ENCODE peak calls at places on chromosomes 1 and 21, in four cellular contexts. X, G, W and Z are unnamed samples.

GRCh38 chr1:160641323-160642280 is 5.2 kb downstream of the SLAMF1 start:
- DNase-seq in W (peak; percentile 41), G (no peak), X (no peak), Z (no peak)

GRCh38 chr1:109615879-109616278 is 3.5 kb downstream of the GNAT2 start:
- DNase-seq in G (no peak), X (peak; percentile 23), W (no peak), Z (no peak)

GRCh38 chr1:208829601-208830000 is 585.4 kb upstream of the PLXNA2 start:
- DNase-seq in W (no peak), G (no peak), X (no peak), Z (no peak)

GRCh38 chr1:29521846-29522580 is 285.7 kb downstream of the PTPRU start:
- DNase-seq in X (no peak), W (no peak), G (no peak), Z (no peak)

GRCh38 chr1:167057297-167057688 is 32.9 kb downstream of the GPA33 start:
- DNase-seq in W (no peak), X (no peak), G (no peak), Z (no peak)

GRCh38 chr1:18340787-18341186 is 139.9 kb upstream of the KLHDC7A start:
- DNase-seq in W (no peak), X (no peak), G (no peak), Z (no peak)

GRCh38 chr1:54558434-54559030 is 10.5 kb downstream of the ACOT11 start:
- DNase-seq in G (no peak), W (no peak), X (no peak), Z (no peak)

GRCh38 chr1:162316187-162316586 is 60.5 kb downstream of the SPATA46 start:
- DNase-seq in G (no peak), X (no peak), W (no peak), Z (no peak)

GRCh38 chr1:181016563-181016962 is 6.1 kb downstream of the STX6 start:
- DNase-seq in G (no peak), X (no peak), W (no peak), Z (no peak)

GRCh38 chr1:98325646-98326441 is 335.7 kb upstream of the SNX7 start:
- DNase-seq in W (no peak), G (peak; percentile 77), X (peak; percentile 36), Z (no peak)

GRCh38 chr1:87937774-87938173 is 609.1 kb downstream of the LMO4 start:
- DNase-seq in X (no peak), G (no peak), W (no peak), Z (no peak)

GRCh38 chr1:172383541-172383940 is 36.9 kb upstream of the C1orf105 start:
- DNase-seq in X (no peak), G (no peak), W (no peak), Z (no peak)

GRCh38 chr21:40433575-40433974 is 413.4 kb downstream of the DSCAM start:
- DNase-seq in G (no peak), X (no peak), W (no peak), Z (no peak)

GRCh38 chr21:32256873-32257620 is 21.8 kb downstream of the MIS18A start:
- DNase-seq in G (peak; percentile 55), X (peak; percentile 47), W (no peak), Z (no peak)